ENCODE peak calls at places on chromosomes 11 and 22, in four cellular contexts. One of them, this sample, is unnamed.

GRCh38 chr11:121741316-121741715 is 288.5 kb upstream of the SORL1-AS1 start:
- DNase-seq in WTC11: no peak
- DNase-seq in HEK293T: no peak
- DNase-seq in HepG2: no peak
- DNase-seq in this sample: no peak

GRCh38 chr11:60251485-60252207 is 8.7 kb upstream of the MS4A4E start:
- DNase-seq in WTC11: no peak
- DNase-seq in HEK293T: peak; percentile 19
- DNase-seq in HepG2: peak; percentile 23
- DNase-seq in this sample: peak; percentile 27

GRCh38 chr11:33557201-33557600 is 143.4 kb downstream of the C11orf91 start:
- DNase-seq in WTC11: no peak
- DNase-seq in HEK293T: no peak
- DNase-seq in HepG2: no peak
- DNase-seq in this sample: no peak

GRCh38 chr11:86793307-86793706 is 7.0 kb upstream of the PRSS23 start:
- DNase-seq in WTC11: no peak
- DNase-seq in HEK293T: no peak
- DNase-seq in HepG2: no peak
- DNase-seq in this sample: no peak

GRCh38 chr11:36432093-36432469 is 78.0 kb downstream of the TRAF6 start:
- DNase-seq in WTC11: no peak
- DNase-seq in HEK293T: no peak
- DNase-seq in HepG2: no peak
- DNase-seq in this sample: no peak

GRCh38 chr11:64000026-64000739 is 13.9 kb downstream of the OTUB1 start:
- DNase-seq in WTC11: peak; percentile 76
- DNase-seq in HEK293T: no peak
- DNase-seq in HepG2: no peak
- DNase-seq in this sample: no peak

GRCh38 chr11:84420261-84420660 is 1134.1 kb upstream of the CCDC90B start:
- DNase-seq in WTC11: no peak
- DNase-seq in HEK293T: no peak
- DNase-seq in HepG2: no peak
- DNase-seq in this sample: no peak

GRCh38 chr11:85884581-85885021 is 29.4 kb downstream of the CCDC83 start:
- DNase-seq in WTC11: no peak
- DNase-seq in HEK293T: no peak
- DNase-seq in HepG2: no peak
- DNase-seq in this sample: no peak

GRCh38 chr11:44990665-44991064 is 40.0 kb upstream of the TP53I11 start:
- DNase-seq in WTC11: no peak
- DNase-seq in HEK293T: no peak
- DNase-seq in HepG2: no peak
- DNase-seq in this sample: no peak

GRCh38 chr11:126992065-126992803 is 8.3 kb downstream of the KIRREL3 start:
- DNase-seq in WTC11: no peak
- DNase-seq in HEK293T: no peak
- DNase-seq in HepG2: no peak
- DNase-seq in this sample: no peak

GRCh38 chr22:32200752-32201151 is 4.1 kb downstream of the RFPL2 start:
- DNase-seq in WTC11: no peak
- DNase-seq in HEK293T: no peak
- DNase-seq in HepG2: no peak
- DNase-seq in this sample: no peak

GRCh38 chr11:64097468-64098317 is 62.0 kb downstream of the FLRT1 start:
- DNase-seq in WTC11: no peak
- DNase-seq in HEK293T: no peak
- DNase-seq in HepG2: no peak
- DNase-seq in this sample: no peak

GRCh38 chr11:83778598-83778997 is 492.4 kb upstream of the CCDC90B start:
- DNase-seq in WTC11: no peak
- DNase-seq in HEK293T: no peak
- DNase-seq in HepG2: no peak
- DNase-seq in this sample: no peak

GRCh38 chr11:125874556-125875124 is 12.8 kb upstream of the HYLS1 start:
- DNase-seq in WTC11: peak; percentile 70
- DNase-seq in HEK293T: peak; percentile 65
- DNase-seq in HepG2: peak; percentile 69
- DNase-seq in this sample: peak; percentile 43

GRCh38 chr11:85822814-85823213 is 11.9 kb upstream of the SYTL2 start:
- DNase-seq in WTC11: no peak
- DNase-seq in HEK293T: no peak
- DNase-seq in HepG2: no peak
- DNase-seq in this sample: no peak

GRCh38 chr11:57321996-57322880 is 2.5 kb downstream of the TNKS1BP1 start:
- DNase-seq in WTC11: peak; percentile 56
- DNase-seq in HEK293T: peak; percentile 58
- DNase-seq in HepG2: peak; percentile 69
- DNase-seq in this sample: peak; percentile 66

GRCh38 chr11:124942446-124943202 is 6.8 kb upstream of the HEPACAM start:
- DNase-seq in WTC11: no peak
- DNase-seq in HEK293T: no peak
- DNase-seq in HepG2: peak; percentile 83
- DNase-seq in this sample: no peak

GRCh38 chr11:96079691-96080090 is 155.8 kb upstream of the MTMR2 start:
- DNase-seq in WTC11: no peak
- DNase-seq in HEK293T: no peak
- DNase-seq in HepG2: no peak
- DNase-seq in this sample: no peak

GRCh38 chr11:29527391-29527936 is 489.4 kb downstream of the KCNA4 start:
- DNase-seq in WTC11: no peak
- DNase-seq in HEK293T: no peak
- DNase-seq in HepG2: peak; percentile 35
- DNase-seq in this sample: no peak

GRCh38 chr11:58513747-58514367 is 6.0 kb upstream of the OR5B21 start:
- DNase-seq in WTC11: peak; percentile 64
- DNase-seq in HEK293T: peak; percentile 54
- DNase-seq in HepG2: peak; percentile 51
- DNase-seq in this sample: peak; percentile 26

GRCh38 chr22:35477911-35478582 is 62.6 kb upstream of the RASD2 start:
- DNase-seq in WTC11: no peak
- DNase-seq in HEK293T: peak; percentile 71
- DNase-seq in HepG2: no peak
- DNase-seq in this sample: peak; percentile 64

GRCh38 chr22:37208401-37209139 is 3.7 kb downstream of the SSTR3 start:
- DNase-seq in WTC11: no peak
- DNase-seq in HEK293T: no peak
- DNase-seq in HepG2: no peak
- DNase-seq in this sample: no peak

GRCh38 chr11:70428701-70429427 is 30.5 kb downstream of the CTTN start:
- DNase-seq in WTC11: no peak
- DNase-seq in HEK293T: no peak
- DNase-seq in HepG2: no peak
- DNase-seq in this sample: no peak

GRCh38 chr11:75063732-75064314 is 32.9 kb downstream of the OR2AT4 start:
- DNase-seq in WTC11: no peak
- DNase-seq in HEK293T: no peak
- DNase-seq in HepG2: no peak
- DNase-seq in this sample: no peak

GRCh38 chr11:128521697-128522062 is 65.7 kb downstream of the ETS1 start:
- DNase-seq in WTC11: peak; percentile 24
- DNase-seq in HEK293T: no peak
- DNase-seq in HepG2: no peak
- DNase-seq in this sample: no peak

DNA sequence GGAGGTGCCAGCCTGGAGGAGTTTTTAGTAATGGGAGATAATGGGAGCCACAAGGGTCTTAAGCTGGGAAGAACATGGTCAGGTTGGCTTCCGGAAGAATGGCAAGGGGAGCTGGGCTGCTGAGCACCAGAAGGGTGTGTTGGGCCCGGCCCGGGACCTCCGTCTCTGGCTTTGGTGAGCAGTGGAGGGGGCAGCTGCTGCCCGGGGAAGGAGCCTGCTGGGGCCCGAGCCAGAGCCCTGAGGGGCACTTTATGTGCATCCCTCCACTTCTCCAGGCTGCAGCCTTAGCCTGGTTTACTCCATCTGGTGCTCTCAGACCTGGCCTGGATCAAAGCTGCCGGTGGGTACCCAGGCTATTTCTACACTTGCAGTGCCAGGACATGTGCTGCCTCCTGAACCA is 8.7 kb upstream of the NPAS4 start:
- DNase-seq in WTC11: no peak
- DNase-seq in HEK293T: no peak
- DNase-seq in HepG2: no peak
- DNase-seq in this sample: no peak
- TF ChIP-seq ELF4 in WTC11: no peak
- TF ChIP-seq ELF4 in HEK293T: no peak
- TF ChIP-seq ELF4 in HepG2: no peak
- TF ChIP-seq ELF4 in this sample: no peak

GRCh38 chr11:93986716-93987115 is 34.4 kb upstream of the HEPHL1 start:
- DNase-seq in WTC11: no peak
- DNase-seq in HEK293T: no peak
- DNase-seq in HepG2: no peak
- DNase-seq in this sample: no peak
- TF ChIP-seq ELF4 in WTC11: no peak
- TF ChIP-seq ELF4 in HEK293T: no peak
- TF ChIP-seq ELF4 in HepG2: no peak
- TF ChIP-seq ELF4 in this sample: no peak

GRCh38 chr11:3880724-3881123 is 25.3 kb downstream of the STIM1 start:
- DNase-seq in WTC11: no peak
- DNase-seq in HEK293T: no peak
- DNase-seq in HepG2: peak; percentile 65
- DNase-seq in this sample: no peak
- TF ChIP-seq ELF4 in WTC11: no peak
- TF ChIP-seq ELF4 in HEK293T: no peak
- TF ChIP-seq ELF4 in HepG2: no peak
- TF ChIP-seq ELF4 in this sample: no peak

GRCh38 chr11:115284766-115285165 is 219.4 kb downstream of the CADM1 start:
- DNase-seq in WTC11: no peak
- DNase-seq in HEK293T: no peak
- DNase-seq in HepG2: no peak
- DNase-seq in this sample: no peak

GRCh38 chr11:115287266-115287665 is 216.9 kb downstream of the CADM1 start:
- DNase-seq in WTC11: no peak
- DNase-seq in HEK293T: no peak
- DNase-seq in HepG2: no peak
- DNase-seq in this sample: no peak

GRCh38 chr11:115291391-115291744 is 212.8 kb downstream of the CADM1 start:
- DNase-seq in WTC11: no peak
- DNase-seq in HEK293T: no peak
- DNase-seq in HepG2: no peak
- DNase-seq in this sample: no peak

GRCh38 chr11:115286614-115287013 is 217.6 kb downstream of the CADM1 start:
- DNase-seq in WTC11: no peak
- DNase-seq in HEK293T: no peak
- DNase-seq in HepG2: no peak
- DNase-seq in this sample: no peak

GRCh38 chr11:115290479-115291390 is 213.5 kb downstream of the CADM1 start:
- DNase-seq in WTC11: no peak
- DNase-seq in HEK293T: no peak
- DNase-seq in HepG2: no peak
- DNase-seq in this sample: no peak
- TF ChIP-seq ELF4 in WTC11: no peak
- TF ChIP-seq ELF4 in HEK293T: no peak
- TF ChIP-seq ELF4 in HepG2: no peak
- TF ChIP-seq ELF4 in this sample: no peak

DNA sequence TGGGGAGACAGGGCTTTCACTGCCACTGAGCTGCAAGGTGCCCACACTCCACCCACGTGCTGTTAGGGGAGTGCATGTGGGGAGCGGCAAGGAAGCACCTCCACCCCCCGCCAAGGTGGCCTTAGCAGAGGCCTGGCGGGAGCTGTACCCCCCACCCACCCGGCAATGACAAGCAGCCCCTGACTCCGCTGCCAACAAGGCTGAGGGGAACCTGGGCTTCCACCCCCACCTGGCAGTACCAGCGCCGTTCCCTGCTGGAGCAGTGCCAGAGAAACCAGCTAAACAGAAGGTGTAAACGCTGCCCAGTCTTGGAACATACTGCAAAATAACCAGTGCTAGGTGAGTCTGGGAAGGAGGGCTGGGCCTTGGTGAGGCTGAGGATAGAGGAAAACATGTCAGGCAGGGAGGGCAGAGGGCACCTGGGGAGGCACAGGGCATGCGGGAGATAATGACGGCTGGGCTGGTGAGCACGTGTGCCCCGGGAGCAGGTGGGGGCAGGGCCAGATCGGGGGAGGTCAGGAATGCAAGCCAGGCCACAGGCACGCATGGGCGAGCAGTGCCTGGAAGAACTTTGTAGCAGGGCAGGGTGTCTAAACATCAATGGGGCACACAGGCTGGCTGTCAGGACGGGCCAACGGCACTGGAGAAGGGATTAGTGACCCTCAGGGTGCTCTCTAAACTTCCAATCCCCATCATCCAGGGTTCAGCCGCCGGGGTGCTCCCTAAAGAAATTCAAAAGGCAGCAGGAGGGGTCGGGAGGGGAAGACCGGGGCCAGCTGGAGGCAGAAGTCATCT is 6.6 kb downstream of the CERK start:
- DNase-seq in WTC11: peak; percentile 52
- DNase-seq in HEK293T: no peak
- DNase-seq in HepG2: peak; percentile 78
- DNase-seq in this sample: no peak
- TF ChIP-seq ELF4 in WTC11: no peak
- TF ChIP-seq ELF4 in HEK293T: no peak
- TF ChIP-seq ELF4 in HepG2: no peak
- TF ChIP-seq ELF4 in this sample: no peak

This sample was measured in K562.